ENCODE peak calls at places on chromosomes 2 and 18, in five cellular contexts. S is neural progenitor cell; G is heart right ventricle; F is cardiac fibroblast; L is CD8-positive, alpha-beta T cell. C is an unnamed sample.

GRCh38 chr2:228377533-228377932 is 196.0 kb upstream of the SPHKAP start:
- DNase-seq in S (no peak), G (no peak), F (no peak), L (no peak), C (no peak)

GRCh38 chr2:16948073-16948472 is 282.4 kb upstream of the CYRIA start:
- DNase-seq in S (peak; percentile 79), G (no peak), F (no peak), L (no peak), C (no peak)

GRCh38 chr18:77105021-77105420 is 27.6 kb downstream of the MBP start:
- DNase-seq in S (no peak), G (no peak), F (no peak), L (no peak), C (no peak)

GRCh38 chr2:239589270-239589825 is 188.5 kb upstream of the HDAC4 start:
- DNase-seq in S (no peak), G (no peak), F (no peak), L (no peak), C (no peak)

GRCh38 chr18:74255022-74255658 is 36.6 kb downstream of the CYB5A start:
- DNase-seq in S (no peak), G (no peak), F (no peak), L (no peak), C (no peak)

GRCh38 chr2:122218596-122218995 is 463.1 kb downstream of the TSN start:
- DNase-seq in S (no peak), G (no peak), F (no peak), L (no peak), C (no peak)

GRCh38 chr2:122056853-122057252 is 301.4 kb downstream of the TSN start:
- DNase-seq in S (no peak), G (no peak), F (peak; percentile 42), L (no peak), C (no peak)

GRCh38 chr2:201643216-201643651 is at the start of gene TMEM237:
- DNase-seq in S (peak; percentile 76), G (peak; percentile 33), F (peak; percentile 42), L (peak; percentile 53), C (no peak)

GRCh38 chr2:1750935-1751767 is 6.8 kb upstream of the PXDN start:
- DNase-seq in S (peak; percentile 82), G (peak; percentile 67), F (peak; percentile 89), L (peak; percentile 16), C (no peak)

GRCh38 chr18:78730564-78731422 is 248.8 kb upstream of the SALL3 start:
- DNase-seq in S (no peak), G (no peak), F (no peak), L (no peak), C (no peak)

GRCh38 chr2:231597627-231598026 is 5.0 kb downstream of the TEX44 start:
- DNase-seq in S (no peak), G (no peak), F (no peak), L (no peak), C (no peak)

GRCh38 chr2:17231425-17231965 is 286.7 kb downstream of the RAD51AP2 start:
- DNase-seq in S (no peak), G (no peak), F (no peak), L (no peak), C (no peak)

GRCh38 chr2:130391058-130391871 is 35.4 kb downstream of the PTPN18 start:
- DNase-seq in S (peak; percentile 84), G (peak; percentile 76), F (peak; percentile 80), L (no peak), C (peak; percentile 44)

GRCh38 chr18:65751145-65752085 is 603 bp downstream of the CDH7 start:
- DNase-seq in S (peak; percentile 59), G (no peak), F (no peak), L (no peak), C (no peak)

GRCh38 chr2:127270663-127271062 is 23.3 kb downstream of the ERCC3 start:
- DNase-seq in S (no peak), G (no peak), F (no peak), L (no peak), C (no peak)

GRCh38 chr2:65420712-65421431 is 11.5 kb downstream of the SPRED2 start:
- DNase-seq in S (no peak), G (peak; percentile 21), F (peak; percentile 68), L (no peak), C (no peak)

GRCh38 chr18:69789794-69790193 is 157.9 kb downstream of the CD226 start:
- DNase-seq in S (peak; percentile 7), G (no peak), F (no peak), L (no peak), C (no peak)

GRCh38 chr2:64695656-64696310 is 42.1 kb upstream of the SERTAD2 start:
- DNase-seq in S (no peak), G (no peak), F (peak; percentile 35), L (no peak), C (no peak)

GRCh38 chr2:29317801-29318485 is 202.7 kb downstream of the CLIP4 start:
- DNase-seq in S (no peak), G (no peak), F (no peak), L (no peak), C (no peak)

GRCh38 chr2:121944072-121944829 is 188.8 kb downstream of the TSN start:
- DNase-seq in S (no peak), G (no peak), F (peak; percentile 86), L (no peak), C (no peak)

GRCh38 chr2:56687169-56687568 is 503.4 kb downstream of the CCDC85A start:
- DNase-seq in S (no peak), G (no peak), F (peak; percentile 20), L (no peak), C (no peak)

GRCh38 chr2:231123362-231123898 is 1.4 kb downstream of the HTR2B start:
- DNase-seq in S (no peak), G (no peak), F (peak; percentile 47), L (no peak), C (no peak)

GRCh38 chr2:46171996-46172546 is 125.1 kb upstream of the EPAS1 start:
- DNase-seq in S (no peak), G (no peak), F (no peak), L (no peak), C (no peak)

GRCh38 chr18:80157708-80158343 is 48.8 kb downstream of the ADNP2 start:
- DNase-seq in S (peak; percentile 78), G (peak; percentile 73), F (peak; percentile 82), L (peak; percentile 66), C (peak; percentile 63)

GRCh38 chr2:95043300-95043786 is 17.8 kb downstream of the MAL start:
- DNase-seq in S (no peak), G (peak; percentile 89), F (peak; percentile 88), L (no peak), C (no peak)

GRCh38 chr2:173651891-173652290 is 297.2 kb downstream of the CDCA7 start:
- DNase-seq in S (no peak), G (no peak), F (no peak), L (no peak), C (no peak)
- H3K4me3 ChIP-seq in S (no peak overlapping the region), G (no peak overlapping the region), F (no peak overlapping the region), L (no peak overlapping the region), C (no peak overlapping the region)

DNA sequence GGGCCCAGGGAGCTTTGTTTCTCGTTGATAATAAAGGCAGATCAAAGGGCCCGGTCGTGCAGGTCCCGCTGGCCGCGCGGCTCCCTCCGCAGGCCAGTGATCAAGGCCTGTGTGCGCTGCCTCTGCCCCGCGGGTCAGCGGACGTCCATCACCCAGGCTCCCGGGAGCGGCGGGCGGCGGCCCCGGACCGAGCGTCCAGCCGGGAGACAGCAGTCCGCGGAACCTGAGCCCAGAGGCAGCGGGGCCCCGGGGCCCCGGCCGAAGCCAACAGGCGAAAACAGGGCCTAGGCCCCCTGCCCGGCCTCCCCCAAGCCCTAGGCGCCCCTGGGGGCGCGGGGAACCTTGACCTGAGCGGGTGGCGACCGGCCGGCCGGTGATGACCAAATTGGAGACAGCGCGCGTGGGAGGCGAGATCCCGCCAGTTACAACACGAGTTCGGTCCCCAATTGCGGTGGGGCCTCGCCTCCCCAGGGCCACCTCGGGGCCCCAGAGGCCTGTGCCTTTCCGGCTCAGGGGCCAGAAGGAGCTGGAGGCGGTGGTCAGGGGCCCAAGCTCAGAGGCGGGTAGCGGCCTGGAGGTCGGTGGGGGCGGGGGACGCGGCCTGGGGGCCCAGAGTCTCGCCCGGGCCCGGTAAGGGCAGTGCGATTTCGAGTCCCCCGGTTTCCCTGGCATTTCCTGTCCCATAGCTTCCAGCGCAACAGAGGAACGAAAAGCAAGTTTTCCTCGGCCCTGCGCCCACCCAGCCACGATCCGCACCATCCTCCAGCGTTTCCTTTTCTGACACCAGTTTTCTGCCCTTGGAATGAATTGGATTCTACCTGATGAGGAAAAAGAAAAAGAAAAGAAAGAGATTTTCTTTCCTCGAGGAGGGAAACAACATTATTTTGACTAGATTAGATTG is 5.9 kb downstream of the SP9 start:
- DNase-seq in S (peak; percentile 85), G (no peak), F (no peak), L (no peak), C (no peak)
- H3K4me3 ChIP-seq in S (peak overlapping the region; percentile 49), G (peak overlapping the region; percentile 38), F (no peak overlapping the region), L (no peak overlapping the region), C (no peak overlapping the region)

GRCh38 chr2:161090401-161090800 is 69.8 kb upstream of the TANK start:
- DNase-seq in S (no peak), G (no peak), F (peak; percentile 51), L (no peak), C (peak; percentile 47)

GRCh38 chr2:161085041-161085598 is 75.1 kb upstream of the TANK start:
- DNase-seq in S (no peak), G (no peak), F (peak; percentile 16), L (no peak), C (no peak)

DNA sequence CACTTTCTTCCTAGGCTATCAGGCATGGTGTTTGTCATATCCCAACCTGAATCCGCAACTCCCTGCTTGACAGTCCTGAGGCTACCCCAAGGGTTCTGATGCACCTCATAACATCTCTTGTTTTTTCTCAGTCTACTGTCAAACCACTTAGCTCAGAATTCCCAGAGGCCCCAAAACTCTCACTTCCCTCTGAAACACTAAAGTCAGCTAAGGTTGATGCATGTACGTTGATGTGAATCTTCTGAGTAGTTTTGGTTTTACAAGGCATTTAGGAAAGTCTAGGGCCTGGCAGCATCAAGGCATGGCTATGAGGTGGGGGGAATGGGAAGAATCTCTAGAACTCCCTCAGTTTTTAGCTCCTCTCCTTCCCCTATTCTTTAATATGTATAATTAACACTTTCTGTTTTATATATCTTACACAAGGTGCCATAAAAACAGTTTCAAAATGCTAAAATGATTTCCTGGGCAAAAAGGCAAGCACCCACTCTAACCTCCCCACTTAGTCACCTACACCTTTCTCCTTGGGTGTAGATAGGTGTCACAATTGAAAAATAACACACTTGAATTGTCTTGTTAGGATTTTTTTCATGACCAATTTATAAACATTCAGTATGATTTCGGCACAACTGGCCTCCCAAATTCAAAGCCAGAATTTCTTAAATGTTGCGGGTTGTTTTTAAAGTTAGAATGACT is 71.4 kb upstream of the TANK start:
- DNase-seq in S (no peak), G (no peak), F (no peak), L (no peak), C (no peak)
- H3K4me3 ChIP-seq in S (no peak overlapping the region), G (no peak overlapping the region), F (no peak overlapping the region), L (no peak overlapping the region), C (no peak overlapping the region)

DNA sequence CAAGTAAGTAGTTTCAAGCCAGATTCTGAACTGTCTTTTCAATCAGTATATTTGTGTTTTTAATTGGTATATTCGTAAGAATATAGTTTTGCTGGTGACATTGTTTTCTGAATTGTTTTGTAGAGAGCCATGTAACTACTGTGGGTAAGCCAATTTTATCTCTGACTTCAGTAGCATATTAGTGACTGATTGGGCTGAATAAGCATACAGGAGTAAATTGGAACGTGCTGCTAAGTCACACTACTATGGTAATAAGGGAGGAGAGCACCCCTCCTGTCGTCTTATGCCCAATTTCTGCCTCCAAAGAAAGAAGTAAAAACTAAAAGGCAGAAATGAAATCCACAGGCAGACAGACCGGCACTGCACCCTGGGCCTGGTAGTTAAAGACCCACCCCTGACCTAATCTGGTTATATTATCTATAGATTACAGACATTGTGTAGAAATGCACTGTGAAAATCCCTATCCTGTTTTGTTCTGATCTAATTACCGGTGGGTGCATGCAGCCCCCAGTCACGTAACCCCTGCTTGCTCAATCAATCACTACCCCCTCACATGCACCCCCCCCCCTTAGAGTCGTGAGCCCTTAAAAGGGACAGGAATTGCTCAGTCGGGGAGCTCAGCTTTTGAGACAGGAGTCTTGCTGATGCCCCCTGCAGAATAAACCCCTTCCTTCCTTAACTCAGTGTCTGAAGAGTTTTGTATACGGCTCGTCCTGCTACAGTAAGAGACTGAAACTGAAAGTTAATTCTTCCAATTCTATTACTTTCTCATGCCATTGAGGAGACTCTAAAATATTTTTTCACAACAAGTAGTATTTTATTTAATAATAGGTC is 166.9 kb downstream of the ZNF804A start:
- DNase-seq in S (peak; percentile 60), G (no peak), F (no peak), L (no peak), C (no peak)
- H3K4me3 ChIP-seq in S (no peak overlapping the region), G (peak overlapping the region; percentile 36), F (no peak overlapping the region), L (no peak overlapping the region), C (no peak overlapping the region)

C was measured in naive thymus-derived CD4-positive, alpha-beta T cell.